ENCODE peak calls at places on chromosomes 6 and 20, in ten cellular contexts. Q is Calu3; C is PC-9; K is endodermal cell; D is GM06990; G is CD4-positive, alpha-beta T cell; M is spleen; B is AG09319; A is body of pancreas; N is CD8-positive, alpha-beta T cell. T is an unnamed sample.
A peak's percentile ranks its signal among the peaks of the same experiment; 100 is the strongest.

GRCh38 chr20:47139934-47140333 is 216.6 kb downstream of the ZMYND8 start:
- DNase-seq in C (peak; percentile 95), G (no peak), A (no peak), D (no peak), N (no peak), M (no peak), K (no peak), B (no peak), Q (peak; percentile 66), T (peak; percentile 85)

GRCh38 chr20:40563296-40563950 is 125.6 kb downstream of the MAFB start:
- DNase-seq in K (no peak), C (peak; percentile 78), B (no peak), N (no peak), G (no peak), D (no peak), A (no peak), M (no peak), Q (peak; percentile 98), T (no peak)

GRCh38 chr6:9405369-9405768 is 970.0 kb upstream of the SLC35B3 start:
- DNase-seq in B (no peak), C (peak; percentile 79), D (no peak), G (no peak), K (no peak), N (no peak), M (no peak), Q (peak; percentile 37), A (no peak), T (no peak)

GRCh38 chr6:105600342-105601293 is 197.7 kb upstream of the PREP start:
- DNase-seq in C (no peak), B (no peak), Q (no peak), A (no peak), K (no peak), N (no peak), M (no peak), D (no peak), G (no peak), T (no peak)

GRCh38 chr20:37518059-37518458 is 3.0 kb upstream of the NNAT start:
- DNase-seq in Q (no peak), K (peak; percentile 27), M (no peak), C (no peak), A (no peak), G (no peak), D (no peak), B (no peak), N (no peak), T (no peak)

GRCh38 chr20:38453941-38454340 is 18.7 kb upstream of the RALGAPB start:
- DNase-seq in B (no peak), A (no peak), K (peak; percentile 23), N (no peak), G (no peak), Q (no peak), C (no peak), M (no peak), D (peak; percentile 70), T (peak; percentile 38)

GRCh38 chr6:10362300-10362699 is 52.6 kb downstream of the TFAP2A start:
- DNase-seq in D (no peak), N (no peak), M (no peak), Q (no peak), G (no peak), C (no peak), K (peak; percentile 24), B (no peak), A (no peak), T (no peak)

GRCh38 chr6:154404791-154405400 is 48.3 kb upstream of the IPCEF1 start:
- DNase-seq in M (no peak), B (no peak), A (no peak), G (no peak), N (no peak), Q (no peak), C (peak; percentile 41), K (no peak), D (no peak), T (no peak)

GRCh38 chr6:170371588-170371987 is 65.0 kb downstream of the FAM120B start:
- DNase-seq in K (peak; percentile 78), G (no peak), C (no peak), N (no peak), A (no peak), B (no peak), D (no peak), M (no peak), Q (no peak), T (no peak)

GRCh38 chr6:9484091-9484490 is 930.8 kb downstream of the TFAP2A start:
- DNase-seq in B (no peak), A (no peak), Q (no peak), N (no peak), D (no peak), M (no peak), G (no peak), C (no peak), K (no peak), T (no peak)

GRCh38 chr20:4193053-4193452 is 177.7 kb upstream of the RNF24 start:
- DNase-seq in C (peak; percentile 75), N (no peak), Q (no peak), G (no peak), K (no peak), A (no peak), B (no peak), M (no peak), D (no peak), T (no peak)

GRCh38 chr6:138455746-138456392 is 43.4 kb downstream of the NHSL1 start:
- DNase-seq in A (peak; percentile 23), C (peak; percentile 82), B (no peak), K (no peak), M (no peak), G (no peak), N (no peak), D (peak; percentile 64), Q (peak; percentile 33), T (no peak)

GRCh38 chr20:61518424-61518951 is 266.4 kb downstream of the CDH4 start:
- DNase-seq in D (no peak), G (no peak), N (no peak), B (no peak), M (no peak), Q (no peak), K (no peak), C (no peak), A (no peak), T (no peak)

GRCh38 chr6:37648465-37649330 is 49.0 kb downstream of the MDGA1 start:
- DNase-seq in G (no peak), N (no peak), B (no peak), A (peak; percentile 34), Q (no peak), C (peak; percentile 78), M (no peak), D (no peak), K (peak; percentile 99), T (peak; percentile 57)

GRCh38 chr6:161164182-161164625 is 109.7 kb downstream of the AGPAT4 start:
- DNase-seq in C (no peak), K (no peak), D (no peak), M (no peak), B (no peak), Q (no peak), A (no peak), G (no peak), N (no peak), T (no peak)

GRCh38 chr6:137883400-137883888 is 16.4 kb downstream of the TNFAIP3 start:
- DNase-seq in G (no peak), Q (no peak), C (no peak), B (no peak), K (no peak), D (no peak), N (no peak), A (no peak), M (no peak), T (no peak)

GRCh38 chr20:33914871-33915270 is 78.8 kb upstream of the RALY start:
- DNase-seq in K (no peak), M (no peak), N (peak; percentile 63), C (peak; percentile 83), A (no peak), Q (peak; percentile 49), G (peak; percentile 21), D (no peak), B (no peak), T (no peak)
- TF ChIP-seq CTCF in K (no peak), M (no peak), N (no peak), C (peak; percentile 35), A (no peak), Q (no peak), G (no peak), D (peak; percentile 26), B (peak; percentile 2), T (no peak)

DNA sequence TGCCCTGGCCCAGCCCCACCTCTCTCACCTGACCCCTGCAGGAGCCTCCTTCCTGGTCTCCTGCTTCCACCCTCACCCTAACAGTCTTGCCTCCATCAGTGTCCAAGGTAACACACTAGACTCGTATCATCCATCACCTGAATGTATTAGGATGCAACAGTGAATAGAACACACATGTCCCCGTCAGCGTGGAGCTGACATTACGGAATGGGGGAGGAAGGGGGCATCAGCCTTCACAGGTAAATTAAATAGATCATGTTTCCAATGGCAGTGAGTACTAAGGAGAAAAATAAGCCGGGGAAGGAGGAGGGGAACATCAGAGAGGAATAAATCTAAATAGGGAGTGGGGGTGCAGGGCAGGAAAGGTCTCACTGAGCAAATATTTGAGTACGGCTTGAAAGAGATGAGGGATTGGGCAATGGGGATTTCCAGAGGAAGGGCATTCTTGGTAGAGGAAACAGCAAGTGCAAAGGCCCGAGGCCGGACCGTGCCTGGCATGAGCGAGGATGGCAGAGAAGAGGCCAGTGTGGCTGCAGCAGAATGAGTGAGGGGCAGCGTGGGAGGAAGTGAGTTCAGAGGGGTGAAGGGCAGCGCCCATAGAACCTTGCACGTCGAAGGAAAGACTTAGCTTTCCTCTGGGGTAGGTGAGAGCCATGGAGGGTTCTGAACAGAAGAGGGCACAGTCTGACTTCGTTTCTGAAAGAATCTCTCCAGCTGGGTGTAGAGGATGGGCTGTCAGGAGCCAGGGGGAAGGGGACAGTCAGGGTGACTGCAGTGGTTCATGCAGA is 110.1 kb upstream of the PTPN1 start:
- DNase-seq in C (peak; percentile 67), B (no peak), A (no peak), G (no peak), Q (peak; percentile 61), K (peak; percentile 70), D (no peak), M (no peak), N (no peak), T (peak; percentile 72)
- TF ChIP-seq CTCF in C (no peak), B (no peak), A (no peak), G (no peak), Q (peak; percentile 36), K (peak; percentile 69), D (no peak), M (no peak), N (no peak), T (no peak)

DNA sequence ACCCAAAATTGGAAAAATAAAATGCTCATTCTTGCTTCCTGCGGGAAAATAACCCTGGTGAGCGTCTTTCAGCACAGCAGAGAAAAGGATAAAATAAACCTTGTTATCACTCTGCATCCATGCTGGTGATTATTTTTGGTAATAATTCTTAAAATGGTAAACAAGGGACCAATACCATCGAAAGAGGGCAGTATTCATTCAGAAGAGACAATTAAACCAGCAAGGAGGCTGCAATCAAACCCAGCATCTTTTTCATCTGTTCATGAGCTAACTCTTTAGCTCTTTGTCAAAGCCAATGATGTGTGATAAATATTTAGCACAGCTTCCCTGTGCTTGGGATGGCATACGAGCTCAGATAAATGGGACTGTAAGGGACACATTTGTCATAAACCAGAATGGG is 34.3 kb downstream of the CDH26 start:
- DNase-seq in G (no peak), B (no peak), C (peak; percentile 41), Q (no peak), K (no peak), M (no peak), D (no peak), N (no peak), A (no peak), T (no peak)
- TF ChIP-seq CTCF in G (no peak), B (no peak), C (peak; percentile 35), Q (peak; percentile 49), K (no peak), M (no peak), D (peak; percentile 9), N (no peak), A (no peak), T (peak; percentile 1)

GRCh38 chr6:125104425-125104824 is 49.1 kb upstream of the TPD52L1 start:
- DNase-seq in B (peak; percentile 34), N (no peak), Q (no peak), K (no peak), M (no peak), G (no peak), C (no peak), D (no peak), A (no peak), T (no peak)
- TF ChIP-seq CTCF in B (no peak), N (no peak), Q (no peak), K (no peak), M (no peak), G (no peak), C (no peak), D (no peak), A (no peak), T (no peak)

T was measured in Caco-2.